ENCODE peak calls at places on chromosomes 12 and 14, in ten cellular contexts. B, K, U, E, H, S, R, X, P and J are unnamed samples.
A peak's percentile ranks its signal among the peaks of the same experiment; 100 is the strongest.

GRCh38 chr12:65699251-65699650 is 125.0 kb upstream of the HMGA2 start:
- DNase-seq in B (no peak), K (no peak), U (no peak), E (no peak), H (no peak), S (no peak), R (no peak), X (no peak), P (no peak), J (no peak)

GRCh38 chr12:113240395-113240794 is 19.1 kb downstream of the TPCN1 start:
- DNase-seq in B (no peak), K (no peak), U (no peak), E (no peak), H (peak; percentile 61), S (no peak), R (no peak), X (no peak), P (no peak), J (no peak)

GRCh38 chr12:81167694-81168093 is 89.8 kb downstream of the ACSS3 start:
- DNase-seq in B (no peak), K (no peak), U (no peak), E (no peak), H (no peak), S (no peak), R (no peak), X (peak; percentile 32), P (no peak), J (peak; percentile 50)

GRCh38 chr14:45651906-45652305 is 398.9 kb upstream of the MIS18BP1 start:
- DNase-seq in B (no peak), K (no peak), U (no peak), E (no peak), H (no peak), S (no peak), R (no peak), X (no peak), P (no peak), J (no peak)

GRCh38 chr14:70882771-70883492 is 24.3 kb upstream of the PCNX1 start:
- DNase-seq in B (no peak), K (no peak), U (no peak), E (no peak), H (no peak), S (no peak), R (no peak), X (no peak), P (no peak), J (no peak)

GRCh38 chr14:24332094-24332983 is 2.5 kb downstream of the ADCY4 start:
- DNase-seq in B (no peak), K (peak; percentile 71), U (peak; percentile 79), E (no peak), H (peak; percentile 92), S (no peak), R (peak; percentile 93), X (peak; percentile 91), P (peak; percentile 82), J (peak; percentile 77)

GRCh38 chr12:802242-802995 is 50.0 kb downstream of the WNK1 start:
- DNase-seq in B (no peak), K (no peak), U (no peak), E (no peak), H (no peak), S (no peak), R (no peak), X (no peak), P (no peak), J (no peak)

GRCh38 chr12:63845726-63846125 is 1.2 kb downstream of the SRGAP1 start:
- DNase-seq in B (no peak), K (no peak), U (no peak), E (peak; percentile 89), H (no peak), S (no peak), R (no peak), X (no peak), P (no peak), J (peak; percentile 38)

GRCh38 chr14:34262511-34262910 is 199.5 kb downstream of the SPTSSA start:
- DNase-seq in B (no peak), K (no peak), U (no peak), E (no peak), H (no peak), S (no peak), R (no peak), X (no peak), P (no peak), J (no peak)

GRCh38 chr14:87233266-87233665 is 759.7 kb downstream of the GALC start:
- DNase-seq in B (no peak), K (no peak), U (no peak), E (peak; percentile 48), H (peak; percentile 64), S (no peak), R (no peak), X (no peak), P (no peak), J (no peak)

GRCh38 chr12:1246637-1247036 is 255.6 kb downstream of the ERC1 start:
- DNase-seq in B (no peak), K (no peak), U (no peak), E (no peak), H (no peak), S (no peak), R (no peak), X (no peak), P (no peak), J (peak; percentile 2)

GRCh38 chr14:42930058-42930457 is 1323.4 kb downstream of the LRFN5 start:
- DNase-seq in B (no peak), K (no peak), U (no peak), E (no peak), H (no peak), S (no peak), R (no peak), X (peak; percentile 3), P (no peak), J (no peak)

GRCh38 chr12:18250313-18250916 is 10.9 kb upstream of the PIK3C2G start:
- DNase-seq in B (no peak), K (no peak), U (no peak), E (no peak), H (peak; percentile 60), S (no peak), R (peak; percentile 18), X (peak; percentile 93), P (no peak), J (peak; percentile 88)

GRCh38 chr14:100989924-100990323 is 86.4 kb upstream of the RTL1 start:
- DNase-seq in B (no peak), K (no peak), U (no peak), E (no peak), H (no peak), S (no peak), R (no peak), X (no peak), P (no peak), J (no peak)

GRCh38 chr12:5383961-5384360 is 47.9 kb upstream of the NTF3 start:
- DNase-seq in B (no peak), K (no peak), U (no peak), E (peak; percentile 26), H (no peak), S (no peak), R (no peak), X (no peak), P (no peak), J (no peak)
- H3K4me3 ChIP-seq in B (no peak overlapping the region), K (no peak overlapping the region), U (no peak overlapping the region), E (no peak overlapping the region), H (no peak overlapping the region), S (no peak overlapping the region), R (no peak overlapping the region), X (no peak overlapping the region), P (no peak overlapping the region), J (no peak overlapping the region)

DNA sequence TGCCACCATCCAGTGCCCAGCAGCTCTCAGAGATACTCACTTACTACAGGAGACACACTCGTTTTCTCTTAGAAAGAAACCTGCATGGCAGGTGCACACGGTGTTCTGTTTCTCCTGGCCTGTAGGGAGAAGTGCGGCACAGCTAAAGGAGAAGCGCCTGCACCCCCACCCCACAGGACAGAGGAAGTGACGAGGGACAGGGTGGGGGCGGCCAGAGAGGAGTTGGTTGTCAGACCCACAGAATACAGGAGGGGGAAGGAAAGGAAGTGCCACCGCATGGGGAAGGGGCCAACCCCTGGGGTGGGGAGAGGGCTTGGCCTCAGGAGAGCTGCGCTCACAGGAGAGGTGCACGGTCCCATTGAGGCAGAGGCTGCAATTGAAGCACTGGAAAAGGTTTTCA is 8.8 kb downstream of the TNFRSF1A start:
- DNase-seq in B (peak; percentile 69), K (no peak), U (no peak), E (no peak), H (no peak), S (no peak), R (no peak), X (no peak), P (no peak), J (no peak)
- H3K4me1 ChIP-seq in B (peaks cover 67% of the 10 kb centered on the region), K (no peaks in the 10 kb centered on the region), U (peaks cover 46% of the 10 kb centered on the region), E (peaks cover 61% of the 10 kb centered on the region), H (peaks cover 55% of the 10 kb centered on the region), S (peaks cover 52% of the 10 kb centered on the region), R (peaks cover 93% of the 10 kb centered on the region), X (peaks cover 48% of the 10 kb centered on the region), P (peaks cover 74% of the 10 kb centered on the region), J (peaks cover 29% of the 10 kb centered on the region)

GRCh38 chr14:52551205-52551604 is 1.1 kb downstream of the TXNDC16 start:
- DNase-seq in B (no peak), K (no peak), U (no peak), E (no peak), H (peak; percentile 5), S (no peak), R (no peak), X (no peak), P (no peak), J (no peak)

GRCh38 chr14:52550661-52551060 is 1.6 kb downstream of the TXNDC16 start:
- DNase-seq in B (no peak), K (no peak), U (no peak), E (no peak), H (peak; percentile 22), S (no peak), R (no peak), X (no peak), P (no peak), J (no peak)

GRCh38 chr14:52552063-52552988 is at the start of the genes GPR137C and TXNDC16:
- DNase-seq in B (peak; percentile 100), K (peak; percentile 100), U (peak; percentile 100), E (peak; percentile 96), H (peak; percentile 100), S (peak; percentile 99), R (peak; percentile 97), X (peak; percentile 100), P (peak; percentile 100), J (peak; percentile 100)

GRCh38 chr14:52553002-52553670 is 500 bp downstream of the GPR137C start:
- DNase-seq in B (peak; percentile 71), K (peak; percentile 49), U (peak; percentile 36), E (no peak), H (peak; percentile 62), S (no peak), R (no peak), X (peak; percentile 46), P (peak; percentile 71), J (peak; percentile 68)

DNA sequence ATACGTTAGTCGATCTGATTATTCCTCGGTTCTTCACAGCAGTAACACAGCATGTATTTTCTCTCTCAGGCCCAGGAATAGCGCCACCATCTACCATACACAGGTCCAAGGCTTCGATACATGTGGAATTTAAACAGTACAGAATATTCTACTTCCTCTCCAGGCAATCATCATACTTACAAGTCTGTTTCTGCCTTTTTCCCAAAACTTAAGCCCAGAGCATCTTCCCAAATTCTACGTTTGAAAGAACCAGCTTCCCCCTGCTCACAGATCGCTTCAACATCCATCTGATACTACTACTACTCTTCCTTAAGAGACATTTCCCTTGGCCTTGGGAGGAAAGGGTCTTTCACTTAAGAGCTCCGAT is 626 bp downstream of the TXNDC16 start:
- DNase-seq in B (no peak), K (no peak), U (peak; percentile 47), E (no peak), H (peak; percentile 55), S (no peak), R (no peak), X (no peak), P (no peak), J (peak; percentile 53)
- TF ChIP-seq CTCF in B (no peak), K (no peak), U (no peak), E (no peak), H (peak; percentile 78), S (no peak), R (peak; percentile 47), X (no peak), P (no peak), J (peak; percentile 48)

GRCh38 chr14:81018245-81018644 is 62.8 kb downstream of the TSHR start:
- DNase-seq in B (no peak), K (no peak), U (no peak), E (no peak), H (no peak), S (no peak), R (no peak), X (no peak), P (no peak), J (no peak)
- H3K4me3 ChIP-seq in B (no peak overlapping the region), K (no peak overlapping the region), U (no peak overlapping the region), E (no peak overlapping the region), H (no peak overlapping the region), S (no peak overlapping the region), R (no peak overlapping the region), X (no peak overlapping the region), P (no peak overlapping the region), J (no peak overlapping the region)